ENCODE peak calls at places on chromosomes 4 and X, in six cellular contexts. G is neuronal stem cell, Y is H1, R is IMR-90, K is mesenchymal stem cell, M is trophoblast cell. L is an unnamed sample.
A peak's percentile ranks its signal among the peaks of the same experiment; 100 is the strongest.

GRCh38 chrX:54248309-54248708 is 65.3 kb upstream of the FAM120C start:
- DNase-seq in M (peak; percentile 24), Y (no peak), K (peak; percentile 9), R (peak; percentile 44), G (no peak), L (no peak)

GRCh38 chr4:1479454-1479853 is 73.2 kb upstream of the NKX1-1 start:
- DNase-seq in R (no peak), M (no peak), G (no peak), Y (no peak), K (no peak), L (peak; percentile 27)

GRCh38 chrX:31931225-31931624 is 859.4 kb upstream of the FTHL17 start:
- DNase-seq in Y (no peak), M (peak; percentile 2), R (peak; percentile 1), G (peak; percentile 0), K (peak; percentile 1), L (no peak)

GRCh38 chr4:136025540-136025939 is 1506.8 kb downstream of the PCDH18 start:
- DNase-seq in M (no peak), K (no peak), Y (no peak), R (no peak), G (no peak), L (no peak)

GRCh38 chrX:96027363-96027894 is 657.2 kb upstream of the DIAPH2 start:
- DNase-seq in G (no peak), K (no peak), Y (no peak), M (peak; percentile 64), R (no peak), L (no peak)

GRCh38 chr4:70739496-70740337 is 18.0 kb downstream of the RUFY3 start:
- DNase-seq in Y (no peak), R (peak; percentile 34), G (no peak), K (peak; percentile 37), M (no peak), L (no peak)

GRCh38 chr4:84673475-84674230 is 90.7 kb downstream of the CDS1 start:
- DNase-seq in M (no peak), R (peak; percentile 92), G (no peak), K (peak; percentile 79), Y (no peak), L (no peak)

GRCh38 chr4:88027611-88028608 is 20.5 kb downstream of the PKD2 start:
- DNase-seq in K (peak; percentile 94), Y (no peak), M (peak; percentile 72), G (no peak), R (peak; percentile 95), L (no peak)

GRCh38 chrX:10722804-10723364 is 102.5 kb upstream of the MID1 start:
- DNase-seq in G (peak; percentile 39), R (peak; percentile 67), K (peak; percentile 37), Y (no peak), M (peak; percentile 35), L (peak; percentile 46)

GRCh38 chr4:151983854-151984253 is 223.0 kb upstream of the GATB start:
- DNase-seq in G (no peak), K (no peak), M (no peak), R (no peak), Y (no peak), L (no peak)

GRCh38 chr4:114082348-114082747 is 102.9 kb upstream of the ARSJ start:
- DNase-seq in M (no peak), K (no peak), Y (no peak), G (no peak), R (no peak), L (no peak)

GRCh38 chr4:176635372-176636261 is 157.1 kb downstream of the VEGFC start:
- DNase-seq in M (no peak), Y (no peak), G (no peak), K (peak; percentile 89), R (peak; percentile 90), L (no peak)

GRCh38 chrX:27590044-27590443 is at the start of gene DCAF8L2:
- DNase-seq in K (no peak), M (no peak), Y (no peak), G (no peak), R (no peak), L (no peak)

GRCh38 chr4:19940861-19941260 is 310.8 kb upstream of the SLIT2 start:
- DNase-seq in K (no peak), G (no peak), M (no peak), Y (no peak), R (no peak), L (no peak)

GRCh38 chrX:156001001-156001666 is 3.6 kb downstream of the IL9R start:
- DNase-seq in M (no peak), Y (no peak), K (no peak), R (no peak), G (no peak), L (no peak)

GRCh38 chrX:135000516-135000915 is 9.7 kb downstream of the SMIM10 start:
- DNase-seq in M (no peak), Y (no peak), G (no peak), K (peak; percentile 30), R (peak; percentile 20), L (no peak)

GRCh38 chr4:74838746-74839370 is 44.5 kb upstream of the BTC start:
- DNase-seq in G (no peak), M (peak; percentile 22), K (peak; percentile 43), R (peak; percentile 18), Y (no peak), L (no peak)

GRCh38 chr4:25993564-25994185 is 79.7 kb downstream of the SMIM20 start:
- DNase-seq in Y (peak; percentile 93), K (peak; percentile 36), M (no peak), R (no peak), G (peak; percentile 75), L (peak; percentile 99)

GRCh38 chr4:189200346-189200745 is 740.3 kb upstream of the FRG1 start:
- DNase-seq in G (no peak), M (no peak), Y (no peak), R (no peak), K (no peak), L (no peak)

GRCh38 chr4:40621592-40622512 is 7.8 kb downstream of the RBM47 start:
- DNase-seq in K (peak; percentile 98), G (no peak), Y (peak; percentile 41), M (peak; percentile 95), R (peak; percentile 98), L (peak; percentile 52)

GRCh38 chrX:86171366-86171765 is 23.1 kb downstream of the DACH2 start:
- DNase-seq in K (peak; percentile 16), G (no peak), M (no peak), Y (peak; percentile 23), R (peak; percentile 64), L (peak; percentile 45)

GRCh38 chr4:2364654-2365053 is 53.8 kb downstream of the ZFYVE28 start:
- DNase-seq in R (no peak), Y (no peak), M (no peak), G (no peak), K (no peak), L (no peak)

GRCh38 chr4:123554263-123554662 is 157.7 kb downstream of the SPRY1 start:
- DNase-seq in G (no peak), K (no peak), Y (no peak), R (no peak), M (no peak), L (no peak)

GRCh38 chr4:126172126-126172525 is 857.4 kb downstream of the FAT4 start:
- DNase-seq in R (no peak), M (no peak), G (no peak), K (no peak), Y (no peak), L (no peak)

DNA sequence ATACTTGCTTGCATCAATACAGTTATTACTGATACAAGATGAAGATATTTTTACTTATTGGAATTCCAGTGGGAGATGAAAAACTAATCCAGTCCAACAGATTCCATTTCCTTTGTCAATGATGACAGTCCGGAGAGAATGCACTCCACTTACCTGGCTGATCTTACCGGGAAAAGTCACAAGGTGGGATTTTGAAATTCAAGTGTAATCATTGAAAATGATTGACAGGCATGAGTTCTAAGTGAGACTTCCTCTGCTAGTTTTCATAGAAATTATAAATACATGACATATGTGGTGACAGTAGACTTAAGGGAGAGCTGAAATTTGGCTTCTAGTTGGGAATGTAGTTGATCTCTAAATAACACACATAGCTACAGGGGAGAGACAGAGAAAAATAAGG is 859.9 kb downstream of the FAT4 start:
- DNase-seq in M (no peak), Y (no peak), G (no peak), K (no peak), R (no peak), L (no peak)
- H3K14ac ChIP-seq in M (no peak overlapping the region), Y (no peak overlapping the region), G (no peak overlapping the region), K (no peak overlapping the region), R (no peak overlapping the region), L (no peak overlapping the region)

GRCh38 chr4:56655627-56656345 is 25.3 kb downstream of the HOPX start:
- DNase-seq in Y (no peak), M (no peak), R (no peak), K (no peak), G (no peak), L (no peak)
- H3K14ac ChIP-seq in Y (no peak overlapping the region), M (no peak overlapping the region), R (no peak overlapping the region), K (no peak overlapping the region), G (no peak overlapping the region), L (no peak overlapping the region)

DNA sequence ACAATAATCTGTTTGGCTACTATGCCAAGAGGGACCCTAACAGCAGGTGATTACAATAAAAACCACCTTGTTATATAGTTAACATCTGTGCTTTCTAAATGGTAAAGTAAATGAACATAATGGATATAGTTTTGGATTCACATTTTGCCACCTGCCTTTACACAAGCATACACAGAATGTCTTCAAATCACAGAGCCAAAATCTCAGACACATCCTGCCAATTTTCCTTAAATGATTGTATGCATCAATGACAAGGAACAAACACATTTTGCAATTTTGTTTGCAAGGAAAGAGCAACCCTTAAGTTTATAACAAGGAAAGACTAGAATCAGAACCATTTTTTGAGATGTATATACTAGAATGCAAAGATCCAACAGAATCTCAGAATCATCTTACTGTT is 334.2 kb downstream of the FSTL5 start:
- DNase-seq in R (no peak), G (no peak), K (no peak), Y (no peak), M (no peak), L (no peak)
- H3K14ac ChIP-seq in R (no peak overlapping the region), G (no peak overlapping the region), K (no peak overlapping the region), Y (no peak overlapping the region), M (no peak overlapping the region), L (no peak overlapping the region)

DNA sequence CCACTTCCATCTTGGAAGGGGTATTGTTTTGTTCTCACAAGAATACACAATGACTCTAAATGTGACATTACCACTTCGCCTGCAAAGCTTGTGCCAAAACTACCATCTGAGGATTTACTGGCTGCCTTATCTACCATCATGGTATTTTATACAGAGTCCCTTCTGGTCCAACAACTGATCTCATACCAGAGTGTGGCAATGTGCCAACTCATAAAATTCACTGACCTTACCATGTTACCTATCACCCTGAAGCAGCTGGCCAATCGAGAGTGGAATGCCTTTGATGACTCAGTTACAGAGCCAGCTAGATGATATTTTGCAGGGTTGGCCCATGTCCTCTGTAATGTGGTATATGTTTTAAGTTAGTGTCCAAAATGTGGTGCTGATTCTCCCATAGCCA is 3.8 kb upstream of the SERPINA7 start:
- DNase-seq in M (no peak), Y (no peak), K (no peak), R (no peak), G (no peak), L (no peak)
- H3K14ac ChIP-seq in M (no peak overlapping the region), Y (no peak overlapping the region), K (no peak overlapping the region), R (no peak overlapping the region), G (no peak overlapping the region), L (no peak overlapping the region)